ENCODE peak calls at places on chromosome 12, in seven cellular contexts. One of them, this sample, is unnamed.

GRCh38 chr12:23523339-23523738 is 426.1 kb downstream of the SOX5 start:
- DNase-seq in D721Med: no peak
- DNase-seq in activated CD4-positive, alpha-beta T cell treated with anti-CD3 and anti-CD28 coated beads, Interleukin-2, amount 50 U/mL, for 4 hours: no peak
- DNase-seq in endothelial cell: no peak
- DNase-seq in HTR-8/SVneo: no peak
- DNase-seq in GM10248: no peak
- DNase-seq in M059J: no peak
- DNase-seq in this sample: no peak

GRCh38 chr12:64737539-64737938 is 21.7 kb downstream of the GNS start:
- DNase-seq in GM10248: no peak
- DNase-seq in M059J: no peak
- DNase-seq in activated CD4-positive, alpha-beta T cell treated with anti-CD3 and anti-CD28 coated beads, Interleukin-2, amount 50 U/mL, for 4 hours: peak
- DNase-seq in D721Med: no peak
- DNase-seq in HTR-8/SVneo: no peak
- DNase-seq in endothelial cell: no peak
- DNase-seq in this sample: no peak

GRCh38 chr12:57616383-57617101 is 5.3 kb downstream of the ARHGEF25 start:
- DNase-seq in HTR-8/SVneo: no peak
- DNase-seq in M059J: peak
- DNase-seq in D721Med: no peak
- DNase-seq in endothelial cell: no peak
- DNase-seq in GM10248: no peak
- DNase-seq in activated CD4-positive, alpha-beta T cell treated with anti-CD3 and anti-CD28 coated beads, Interleukin-2, amount 50 U/mL, for 4 hours: no peak
- DNase-seq in this sample: peak

GRCh38 chr12:119363037-119363436 is 28.5 kb downstream of the CCDC60 start:
- DNase-seq in HTR-8/SVneo: no peak
- DNase-seq in GM10248: no peak
- DNase-seq in D721Med: no peak
- DNase-seq in activated CD4-positive, alpha-beta T cell treated with anti-CD3 and anti-CD28 coated beads, Interleukin-2, amount 50 U/mL, for 4 hours: no peak
- DNase-seq in M059J: no peak
- DNase-seq in endothelial cell: no peak
- DNase-seq in this sample: no peak

GRCh38 chr12:40505327-40505726 is 186.9 kb upstream of the CNTN1 start:
- DNase-seq in M059J: no peak
- DNase-seq in GM10248: no peak
- DNase-seq in activated CD4-positive, alpha-beta T cell treated with anti-CD3 and anti-CD28 coated beads, Interleukin-2, amount 50 U/mL, for 4 hours: no peak
- DNase-seq in D721Med: no peak
- DNase-seq in endothelial cell: no peak
- DNase-seq in HTR-8/SVneo: no peak
- DNase-seq in this sample: no peak

GRCh38 chr12:110619534-110619953 is 5.6 kb downstream of the TCTN1 start:
- DNase-seq in activated CD4-positive, alpha-beta T cell treated with anti-CD3 and anti-CD28 coated beads, Interleukin-2, amount 50 U/mL, for 4 hours: no peak
- DNase-seq in M059J: peak
- DNase-seq in HTR-8/SVneo: no peak
- DNase-seq in GM10248: peak
- DNase-seq in D721Med: no peak
- DNase-seq in endothelial cell: no peak
- DNase-seq in this sample: no peak

GRCh38 chr12:62776575-62776974 is 158.4 kb downstream of the PPM1H start:
- DNase-seq in HTR-8/SVneo: no peak
- DNase-seq in endothelial cell: no peak
- DNase-seq in activated CD4-positive, alpha-beta T cell treated with anti-CD3 and anti-CD28 coated beads, Interleukin-2, amount 50 U/mL, for 4 hours: no peak
- DNase-seq in D721Med: no peak
- DNase-seq in M059J: no peak
- DNase-seq in GM10248: no peak
- DNase-seq in this sample: no peak

GRCh38 chr12:52266514-52266913 is 7.9 kb upstream of the KRT86 start:
- DNase-seq in HTR-8/SVneo: no peak
- DNase-seq in endothelial cell: no peak
- DNase-seq in D721Med: no peak
- DNase-seq in activated CD4-positive, alpha-beta T cell treated with anti-CD3 and anti-CD28 coated beads, Interleukin-2, amount 50 U/mL, for 4 hours: no peak
- DNase-seq in M059J: no peak
- DNase-seq in GM10248: no peak
- DNase-seq in this sample: no peak

GRCh38 chr12:27539191-27539631 is 15.2 kb downstream of the PPFIBP1 start:
- DNase-seq in M059J: peak
- DNase-seq in HTR-8/SVneo: no peak
- DNase-seq in activated CD4-positive, alpha-beta T cell treated with anti-CD3 and anti-CD28 coated beads, Interleukin-2, amount 50 U/mL, for 4 hours: no peak
- DNase-seq in endothelial cell: no peak
- DNase-seq in D721Med: no peak
- DNase-seq in GM10248: no peak
- DNase-seq in this sample: no peak

GRCh38 chr12:3342051-3342450 is 149.0 kb upstream of the PRMT8 start:
- DNase-seq in GM10248: no peak
- DNase-seq in D721Med: peak
- DNase-seq in endothelial cell: peak
- DNase-seq in M059J: peak
- DNase-seq in HTR-8/SVneo: peak
- DNase-seq in activated CD4-positive, alpha-beta T cell treated with anti-CD3 and anti-CD28 coated beads, Interleukin-2, amount 50 U/mL, for 4 hours: no peak
- DNase-seq in this sample: peak